ENCODE peak calls at places on chromosomes 7 and 10, in six cellular contexts. M, Y, V, T, D and N are unnamed samples.

GRCh38 chr7:30166841-30167235 is 32.1 kb downstream of the MTURN start:
- DNase-seq in M (no peak), Y (no peak), V (no peak), T (no peak), D (no peak), N (no peak)

GRCh38 chr7:151566897-151567320 is 47.2 kb upstream of the RHEB start:
- DNase-seq in M (no peak), Y (no peak), V (no peak), T (no peak), D (no peak), N (no peak)

GRCh38 chr7:106279425-106280182 is 5.2 kb downstream of the NAMPT start:
- DNase-seq in M (no peak), Y (no peak), V (no peak), T (no peak), D (no peak), N (no peak)

GRCh38 chr7:106480161-106480579 is 180.8 kb downstream of the CCDC71L start:
- DNase-seq in M (no peak), Y (no peak), V (no peak), T (no peak), D (no peak), N (no peak)

GRCh38 chr7:12581897-12582296 is 11.4 kb downstream of the SCIN start:
- DNase-seq in M (no peak), Y (no peak), V (peak), T (no peak), D (no peak), N (no peak)

GRCh38 chr7:69651101-69651590 is 52.9 kb downstream of the AUTS2 start:
- DNase-seq in M (no peak), Y (no peak), V (no peak), T (no peak), D (no peak), N (no peak)

GRCh38 chr7:127876393-127876792 is 154.8 kb downstream of the LRRC4 start:
- DNase-seq in M (no peak), Y (no peak), V (no peak), T (no peak), D (no peak), N (no peak)

GRCh38 chr7:45710271-45711160 is 136.3 kb downstream of the ADCY1 start:
- DNase-seq in M (no peak), Y (peak), V (no peak), T (no peak), D (no peak), N (no peak)

GRCh38 chr10:3573498-3573897 is 211.5 kb downstream of the KLF6 start:
- DNase-seq in M (no peak), Y (no peak), V (no peak), T (no peak), D (no peak), N (no peak)

GRCh38 chr7:142439739-142440138 is 181.9 kb upstream of the PRSS58 start:
- DNase-seq in M (no peak), Y (no peak), V (no peak), T (no peak), D (no peak), N (no peak)

GRCh38 chr7:35729061-35729783 is 34.3 kb upstream of the HERPUD2 start:
- DNase-seq in M (no peak), Y (no peak), V (no peak), T (no peak), D (no peak), N (no peak)

GRCh38 chr10:1189166-1190051 is 133.2 kb downstream of the WDR37 start:
- DNase-seq in M (no peak), Y (no peak), V (no peak), T (no peak), D (no peak), N (no peak)

GRCh38 chr7:30226593-30227268 is 57.7 kb upstream of the ZNRF2 start:
- DNase-seq in M (no peak), Y (no peak), V (no peak), T (peak), D (no peak), N (peak)

GRCh38 chr10:42991442-42992098 is 85.3 kb upstream of the RET start:
- DNase-seq in M (no peak), Y (no peak), V (no peak), T (peak), D (no peak), N (no peak)

GRCh38 chr10:66931949-66932343 is 6.1 kb downstream of the LRRTM3 start:
- DNase-seq in M (no peak), Y (no peak), V (no peak), T (no peak), D (peak), N (no peak)

GRCh38 chr10:118027397-118027796 is 19.3 kb downstream of the RAB11FIP2 start:
- DNase-seq in M (no peak), Y (no peak), V (no peak), T (no peak), D (no peak), N (no peak)

GRCh38 chr7:628041-628763 is 98.3 kb upstream of the DNAAF5 start:
- DNase-seq in M (no peak), Y (no peak), V (no peak), T (no peak), D (no peak), N (no peak)

GRCh38 chr7:26284995-26285632 is 6.5 kb upstream of the SNX10 start:
- DNase-seq in M (no peak), Y (no peak), V (no peak), T (no peak), D (no peak), N (no peak)

GRCh38 chr7:51019891-51020855 is 237.5 kb upstream of the GRB10 start:
- DNase-seq in M (no peak), Y (peak), V (no peak), T (peak), D (no peak), N (no peak)

GRCh38 chr7:18290223-18290622 is 205.3 kb upstream of the HDAC9 start:
- DNase-seq in M (no peak), Y (no peak), V (no peak), T (no peak), D (no peak), N (no peak)

GRCh38 chr7:158097511-158098124 is 490.0 kb downstream of the PTPRN2 start:
- DNase-seq in M (no peak), Y (no peak), V (no peak), T (no peak), D (no peak), N (peak)

GRCh38 chr10:3636356-3637181 is 148.4 kb downstream of the KLF6 start:
- DNase-seq in M (no peak), Y (no peak), V (no peak), T (no peak), D (no peak), N (no peak)

GRCh38 chr10:49225218-49225876 is 37.2 kb upstream of the TMEM273 start:
- DNase-seq in M (no peak), Y (no peak), V (no peak), T (no peak), D (no peak), N (no peak)

GRCh38 chr10:26698909-26699308 is 1.4 kb downstream of the PDSS1 start:
- DNase-seq in M (no peak), Y (no peak), V (no peak), T (no peak), D (no peak), N (no peak)

GRCh38 chr10:86229378-86229777 is 137.2 kb downstream of the GRID1 start:
- DNase-seq in M (no peak), Y (no peak), V (no peak), T (no peak), D (no peak), N (no peak)

GRCh38 chr7:27560706-27561235 is 101.9 kb downstream of the HIBADH start:
- DNase-seq in M (no peak), Y (no peak), V (peak), T (no peak), D (no peak), N (no peak)

GRCh38 chr10:122798704-122799231 is 46.9 kb downstream of the CUZD1 start:
- DNase-seq in M (no peak), Y (no peak), V (no peak), T (no peak), D (no peak), N (no peak)

GRCh38 chr10:8037199-8037801 is 17.2 kb upstream of the GATA3 start:
- DNase-seq in M (no peak), Y (no peak), V (no peak), T (no peak), D (no peak), N (no peak)

GRCh38 chr10:80205478-80206276 is at the start of gene ANXA11:
- DNase-seq in M (peak), Y (peak), V (no peak), T (peak), D (no peak), N (peak)

GRCh38 chr7:50653116-50653854 is 88.1 kb upstream of the DDC start:
- DNase-seq in M (no peak), Y (no peak), V (no peak), T (peak), D (no peak), N (peak)

GRCh38 chr10:95877881-95878280 is 29.9 kb upstream of the CC2D2B start:
- DNase-seq in M (no peak), Y (no peak), V (no peak), T (no peak), D (no peak), N (no peak)

GRCh38 chr7:81111358-81111757 is 192.5 kb upstream of the SEMA3C start:
- DNase-seq in M (no peak), Y (no peak), V (peak), T (no peak), D (no peak), N (no peak)

GRCh38 chr10:123926401-123927264 is 35.0 kb upstream of the CPXM2 start:
- DNase-seq in M (no peak), Y (no peak), V (no peak), T (no peak), D (no peak), N (no peak)

GRCh38 chr10:36574212-36574611 is 551.2 kb upstream of the ANKRD30A start:
- DNase-seq in M (no peak), Y (no peak), V (no peak), T (no peak), D (no peak), N (no peak)